ENCODE peak calls at places on chromosome 18, in five cellular contexts. One of them, this sample, is unnamed.

GRCh38 chr18:42484648-42485047 is 529.6 kb downstream of the PIK3C3 start:
- DNase-seq in Panc1: no peak
- DNase-seq in cardiac muscle cell: no peak
- DNase-seq in psoas muscle: no peak
- DNase-seq in lower lobe of right lung: no peak
- DNase-seq in this sample: no peak

GRCh38 chr18:28112056-28112470 is 64.9 kb downstream of the CDH2 start:
- DNase-seq in Panc1: no peak
- DNase-seq in cardiac muscle cell: peak
- DNase-seq in psoas muscle: no peak
- DNase-seq in lower lobe of right lung: no peak
- DNase-seq in this sample: no peak

GRCh38 chr18:74266161-74266560 is 25.6 kb downstream of the CYB5A start:
- DNase-seq in Panc1: no peak
- DNase-seq in cardiac muscle cell: no peak
- DNase-seq in psoas muscle: no peak
- DNase-seq in lower lobe of right lung: no peak
- DNase-seq in this sample: no peak

GRCh38 chr18:75500510-75500909 is 73.0 kb upstream of the SMIM21 start:
- DNase-seq in Panc1: no peak
- DNase-seq in cardiac muscle cell: no peak
- DNase-seq in psoas muscle: no peak
- DNase-seq in lower lobe of right lung: no peak
- DNase-seq in this sample: no peak

GRCh38 chr18:54769526-54770464 is 58.5 kb upstream of the RAB27B start:
- DNase-seq in Panc1: no peak
- DNase-seq in cardiac muscle cell: no peak
- DNase-seq in psoas muscle: no peak
- DNase-seq in lower lobe of right lung: no peak
- DNase-seq in this sample: no peak

GRCh38 chr18:9577361-9577760 is 37.0 kb downstream of the PPP4R1 start:
- DNase-seq in Panc1: no peak
- DNase-seq in cardiac muscle cell: no peak
- DNase-seq in psoas muscle: no peak
- DNase-seq in lower lobe of right lung: no peak
- DNase-seq in this sample: no peak

GRCh38 chr18:46518438-46518837 is 138.6 kb downstream of the LOXHD1 start:
- DNase-seq in Panc1: no peak
- DNase-seq in cardiac muscle cell: peak
- DNase-seq in psoas muscle: no peak
- DNase-seq in lower lobe of right lung: no peak
- DNase-seq in this sample: no peak

GRCh38 chr18:35972197-35973000 is at the start of gene RMP24:
- DNase-seq in Panc1: peak
- DNase-seq in cardiac muscle cell: peak
- DNase-seq in psoas muscle: peak
- DNase-seq in lower lobe of right lung: peak
- DNase-seq in this sample: peak

GRCh38 chr18:48879008-48879431 is 71.7 kb downstream of the SMAD7 start:
- DNase-seq in Panc1: no peak
- DNase-seq in cardiac muscle cell: no peak
- DNase-seq in psoas muscle: no peak
- DNase-seq in lower lobe of right lung: peak
- DNase-seq in this sample: peak

GRCh38 chr18:68397241-68398035 is 317.5 kb downstream of the TMX3 start:
- DNase-seq in Panc1: no peak
- DNase-seq in cardiac muscle cell: no peak
- DNase-seq in psoas muscle: no peak
- DNase-seq in lower lobe of right lung: no peak
- DNase-seq in this sample: no peak

DNA sequence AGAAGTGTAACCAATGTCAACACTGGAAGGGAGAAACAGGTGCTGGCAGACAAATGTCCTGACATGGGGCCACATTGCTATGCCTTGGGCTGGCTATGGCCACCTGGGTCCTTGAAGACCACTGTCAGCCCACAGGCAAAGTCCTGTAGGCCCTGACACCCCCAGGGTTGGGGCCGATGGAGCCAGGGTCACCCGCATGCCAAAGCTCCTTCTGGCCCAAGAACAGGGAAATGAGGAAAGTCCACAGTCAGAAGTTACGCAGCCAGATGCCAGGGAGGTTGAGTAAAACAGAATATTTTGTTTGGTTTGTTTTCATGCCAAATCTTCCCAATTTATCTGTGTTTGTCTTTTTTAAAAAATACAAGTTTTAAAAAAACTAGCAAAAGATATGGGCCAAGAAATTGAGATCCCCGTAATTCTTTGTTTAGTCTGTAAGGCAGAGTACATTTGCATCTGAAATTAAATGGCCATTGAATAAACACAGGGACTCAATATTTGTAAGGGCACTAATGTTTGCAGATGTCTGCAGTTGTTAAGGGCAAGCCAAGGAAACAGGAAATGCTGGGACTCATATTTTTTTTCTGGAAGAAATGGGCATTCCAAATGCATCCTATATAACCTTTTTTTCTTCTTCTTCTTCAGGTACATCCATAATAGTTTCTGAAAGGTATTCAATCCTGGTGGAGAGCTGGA is 186.4 kb downstream of the FAM210A start:
- DNase-seq in Panc1: no peak
- DNase-seq in cardiac muscle cell: no peak
- DNase-seq in psoas muscle: no peak
- DNase-seq in lower lobe of right lung: no peak
- DNase-seq in this sample: no peak
- H3K27ac ChIP-seq in Panc1: no peak
- H3K27ac ChIP-seq in cardiac muscle cell: no peak
- H3K27ac ChIP-seq in psoas muscle: no peak
- H3K27ac ChIP-seq in lower lobe of right lung: no peak
- H3K27ac ChIP-seq in this sample: no peak

GRCh38 chr18:32019251-32019943 is 772 bp downstream of the RNF125 start:
- DNase-seq in Panc1: no peak
- DNase-seq in cardiac muscle cell: peak
- DNase-seq in psoas muscle: peak
- DNase-seq in lower lobe of right lung: peak
- DNase-seq in this sample: peak

GRCh38 chr18:32021756-32022564 is 3.3 kb downstream of the RNF125 start:
- DNase-seq in Panc1: no peak
- DNase-seq in cardiac muscle cell: no peak
- DNase-seq in psoas muscle: no peak
- DNase-seq in lower lobe of right lung: no peak
- DNase-seq in this sample: no peak

GRCh38 chr18:32018331-32019250 is at the start of gene RNF125:
- DNase-seq in Panc1: no peak
- DNase-seq in cardiac muscle cell: peak
- DNase-seq in psoas muscle: peak
- DNase-seq in lower lobe of right lung: peak
- DNase-seq in this sample: peak
- TF ChIP-seq CTCF in Panc1: no peak
- TF ChIP-seq CTCF in cardiac muscle cell: no peak
- TF ChIP-seq CTCF in psoas muscle: no peak
- TF ChIP-seq CTCF in lower lobe of right lung: no peak
- TF ChIP-seq CTCF in this sample: peak

DNA sequence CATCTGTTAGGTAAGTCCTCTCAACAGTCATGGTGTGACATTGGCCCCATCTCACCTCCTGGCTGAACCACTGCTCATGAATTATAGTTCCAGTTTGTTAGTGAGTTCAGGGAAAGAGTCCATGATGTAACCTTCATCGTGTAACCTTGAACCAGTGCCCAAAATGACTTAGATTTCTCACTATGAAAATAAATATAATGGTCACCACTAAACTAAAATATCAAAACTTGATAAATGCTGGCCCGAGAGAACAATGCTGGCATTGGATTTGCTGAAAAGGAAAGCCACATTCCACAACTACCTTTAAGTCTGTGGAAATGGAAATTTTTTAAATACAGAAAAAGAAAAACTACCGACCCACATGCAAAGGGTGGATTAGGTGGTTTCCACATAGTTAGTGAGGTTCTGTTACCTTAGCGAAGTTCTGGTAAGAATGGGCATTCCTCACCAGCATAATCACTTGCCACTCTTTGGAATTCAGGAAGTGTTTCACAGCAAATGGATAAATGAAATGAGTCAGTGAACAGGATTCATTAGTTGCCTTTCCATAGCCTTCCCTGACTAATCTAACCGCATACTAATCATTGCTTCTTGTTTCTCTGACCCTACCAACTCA is 133.9 kb upstream of the CTAGE1 start:
- DNase-seq in Panc1: no peak
- DNase-seq in cardiac muscle cell: no peak
- DNase-seq in psoas muscle: no peak
- DNase-seq in lower lobe of right lung: no peak
- DNase-seq in this sample: no peak
- H3K27ac ChIP-seq in Panc1: no peak
- H3K27ac ChIP-seq in cardiac muscle cell: no peak
- H3K27ac ChIP-seq in psoas muscle: no peak
- H3K27ac ChIP-seq in lower lobe of right lung: no peak
- H3K27ac ChIP-seq in this sample: peak

GRCh38 chr18:3966985-3967856 is 487.9 kb downstream of the DLGAP1 start:
- DNase-seq in Panc1: no peak
- DNase-seq in cardiac muscle cell: no peak
- DNase-seq in psoas muscle: no peak
- DNase-seq in lower lobe of right lung: no peak
- DNase-seq in this sample: no peak

GRCh38 chr18:3966246-3966984 is 488.7 kb downstream of the DLGAP1 start:
- DNase-seq in Panc1: no peak
- DNase-seq in cardiac muscle cell: no peak
- DNase-seq in psoas muscle: no peak
- DNase-seq in lower lobe of right lung: no peak
- DNase-seq in this sample: no peak

GRCh38 chr18:3973191-3973590 is 481.9 kb downstream of the DLGAP1 start:
- DNase-seq in Panc1: no peak
- DNase-seq in cardiac muscle cell: no peak
- DNase-seq in psoas muscle: no peak
- DNase-seq in lower lobe of right lung: no peak
- DNase-seq in this sample: no peak

GRCh38 chr18:3972291-3972985 is 482.7 kb downstream of the DLGAP1 start:
- DNase-seq in Panc1: no peak
- DNase-seq in cardiac muscle cell: no peak
- DNase-seq in psoas muscle: no peak
- DNase-seq in lower lobe of right lung: no peak
- DNase-seq in this sample: no peak

GRCh38 chr18:3970929-3971328 is 484.2 kb downstream of the DLGAP1 start:
- DNase-seq in Panc1: no peak
- DNase-seq in cardiac muscle cell: peak
- DNase-seq in psoas muscle: no peak
- DNase-seq in lower lobe of right lung: no peak
- DNase-seq in this sample: no peak
- TF ChIP-seq CTCF in Panc1: peak
- TF ChIP-seq CTCF in cardiac muscle cell: no peak
- TF ChIP-seq CTCF in psoas muscle: no peak
- TF ChIP-seq CTCF in lower lobe of right lung: no peak
- TF ChIP-seq CTCF in this sample: no peak

GRCh38 chr18:25247725-25248124 is 104.2 kb downstream of the ZNF521 start:
- DNase-seq in Panc1: no peak
- DNase-seq in cardiac muscle cell: no peak
- DNase-seq in psoas muscle: no peak
- DNase-seq in lower lobe of right lung: no peak
- DNase-seq in this sample: no peak
- H3K27ac ChIP-seq in Panc1: no peak
- H3K27ac ChIP-seq in cardiac muscle cell: peak
- H3K27ac ChIP-seq in psoas muscle: no peak
- H3K27ac ChIP-seq in lower lobe of right lung: no peak
- H3K27ac ChIP-seq in this sample: no peak

DNA sequence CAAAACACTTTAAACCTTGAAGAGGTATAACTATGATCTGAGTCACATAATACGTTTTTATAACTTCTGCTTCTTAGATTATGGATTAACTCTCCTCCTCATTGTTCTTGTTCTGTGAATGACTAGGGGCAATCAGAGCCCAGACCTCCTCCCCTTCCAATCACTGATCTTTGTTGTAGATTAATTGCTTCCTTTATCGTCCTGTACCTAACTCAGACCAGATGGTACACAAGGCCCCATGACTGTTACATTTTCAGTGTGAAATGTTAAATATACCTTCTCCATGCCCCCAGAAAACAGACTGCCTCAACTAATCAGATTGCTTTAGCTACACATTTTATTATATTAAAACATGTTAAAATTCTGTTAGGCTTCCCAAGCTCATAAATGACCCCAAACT is 211.7 kb downstream of the RNF152 start:
- DNase-seq in Panc1: no peak
- DNase-seq in cardiac muscle cell: no peak
- DNase-seq in psoas muscle: no peak
- DNase-seq in lower lobe of right lung: no peak
- DNase-seq in this sample: no peak
- TF ChIP-seq CTCF in Panc1: no peak
- TF ChIP-seq CTCF in cardiac muscle cell: no peak
- TF ChIP-seq CTCF in psoas muscle: no peak
- TF ChIP-seq CTCF in lower lobe of right lung: no peak
- TF ChIP-seq CTCF in this sample: no peak

GRCh38 chr18:57927511-57927910 is 116.5 kb upstream of the NEDD4L start:
- DNase-seq in Panc1: no peak
- DNase-seq in cardiac muscle cell: no peak
- DNase-seq in psoas muscle: no peak
- DNase-seq in lower lobe of right lung: no peak
- DNase-seq in this sample: no peak

GRCh38 chr18:57930476-57930875 is 113.5 kb upstream of the NEDD4L start:
- DNase-seq in Panc1: no peak
- DNase-seq in cardiac muscle cell: no peak
- DNase-seq in psoas muscle: no peak
- DNase-seq in lower lobe of right lung: no peak
- DNase-seq in this sample: no peak

GRCh38 chr18:57929922-57930321 is 114.1 kb upstream of the NEDD4L start:
- DNase-seq in Panc1: no peak
- DNase-seq in cardiac muscle cell: no peak
- DNase-seq in psoas muscle: no peak
- DNase-seq in lower lobe of right lung: no peak
- DNase-seq in this sample: no peak

GRCh38 chr18:57928466-57928865 is 115.6 kb upstream of the NEDD4L start:
- DNase-seq in Panc1: no peak
- DNase-seq in cardiac muscle cell: no peak
- DNase-seq in psoas muscle: no peak
- DNase-seq in lower lobe of right lung: no peak
- DNase-seq in this sample: no peak

DNA sequence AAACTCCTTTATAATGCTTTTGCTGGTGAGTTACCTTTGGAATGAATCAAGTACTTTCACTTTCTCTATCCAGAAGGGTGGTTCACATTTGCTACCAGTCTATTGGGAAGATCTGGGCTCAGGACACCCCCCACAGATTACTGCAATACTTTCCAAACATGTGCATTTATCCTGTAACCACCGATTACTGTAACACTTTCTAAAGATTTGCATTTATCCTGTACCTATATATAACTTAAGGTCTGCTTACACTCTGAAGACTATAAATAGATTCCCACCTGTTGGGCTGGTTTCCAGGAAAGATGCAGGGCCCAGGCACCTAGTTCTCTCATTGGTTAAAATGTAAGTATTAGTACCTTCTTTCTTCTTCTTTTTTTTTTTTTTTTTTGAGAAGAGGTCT is 113.0 kb upstream of the NEDD4L start:
- DNase-seq in Panc1: no peak
- DNase-seq in cardiac muscle cell: no peak
- DNase-seq in psoas muscle: no peak
- DNase-seq in lower lobe of right lung: no peak
- DNase-seq in this sample: no peak
- H3K27ac ChIP-seq in Panc1: no peak
- H3K27ac ChIP-seq in cardiac muscle cell: no peak
- H3K27ac ChIP-seq in psoas muscle: no peak
- H3K27ac ChIP-seq in lower lobe of right lung: no peak
- H3K27ac ChIP-seq in this sample: no peak